ENCODE peak calls at places on chromosomes 2 and 18, in four cellular contexts. Q, Z, F and V are unnamed samples.

GRCh38 chr18:41378628-41379027 is 576.4 kb upstream of the PIK3C3 start:
- DNase-seq in F (no peak), Z (no peak), Q (peak; percentile 17), V (no peak)

GRCh38 chr18:5582054-5582453 is 38.3 kb upstream of the EPB41L3 start:
- DNase-seq in Z (no peak), F (no peak), Q (no peak), V (no peak)

GRCh38 chr2:221596192-221596591 is 24.1 kb upstream of the EPHA4 start:
- DNase-seq in Q (no peak), Z (no peak), F (no peak), V (no peak)

GRCh38 chr2:74267068-74267467 is 68.7 kb downstream of the MTHFD2 start:
- DNase-seq in F (peak; percentile 74), Q (no peak), Z (peak; percentile 57), V (no peak)

GRCh38 chr2:73185965-73186364 is 16.4 kb upstream of the NOTO start:
- DNase-seq in F (no peak), Z (no peak), Q (no peak), V (no peak)

GRCh38 chr2:208501217-208501616 is 94.6 kb downstream of the PTH2R start:
- DNase-seq in Q (no peak), Z (peak; percentile 30), F (peak; percentile 85), V (no peak)

GRCh38 chr2:178251126-178251525 is 56.8 kb downstream of the OSBPL6 start:
- DNase-seq in Q (no peak), Z (no peak), F (no peak), V (no peak)

GRCh38 chr2:20513946-20514345 is 67.1 kb downstream of the RHOB start:
- DNase-seq in Q (no peak), Z (no peak), F (no peak), V (no peak)

GRCh38 chr2:10382313-10383061 is 65.6 kb downstream of the ODC1 start:
- DNase-seq in Z (no peak), Q (no peak), F (no peak), V (no peak)

GRCh38 chr2:50535256-50535655 is 496.7 kb downstream of the NRXN1 start:
- DNase-seq in Z (no peak), F (no peak), Q (no peak), V (no peak)

GRCh38 chr2:176769021-176769420 is 443.6 kb upstream of the HNRNPA3 start:
- DNase-seq in Q (no peak), F (no peak), Z (no peak), V (no peak)

GRCh38 chr2:98589489-98589888 is 18.8 kb downstream of the COA5 start:
- DNase-seq in F (no peak), Q (no peak), Z (no peak), V (no peak)

GRCh38 chr2:207503234-207503633 is 26.5 kb upstream of the CREB1 start:
- DNase-seq in Z (no peak), F (peak; percentile 76), Q (no peak), V (peak; percentile 14)

GRCh38 chr2:229270551-229271410 is at the start of gene PID1:
- DNase-seq in F (no peak), Q (peak; percentile 85), Z (no peak), V (no peak)

GRCh38 chr2:98822301-98823164 is 91.6 kb upstream of the MGAT4A start:
- DNase-seq in F (no peak), Q (peak; percentile 91), Z (no peak), V (peak; percentile 34)

GRCh38 chr2:190550137-190550536 is 15.6 kb upstream of the NEMP2 start:
- DNase-seq in F (no peak), Q (no peak), Z (no peak), V (no peak)

GRCh38 chr2:216632952-216633615 is at the start of gene IGFBP2:
- DNase-seq in Q (peak; percentile 96), Z (no peak), F (no peak), V (no peak)

GRCh38 chr2:157726946-157727345 is 98.3 kb upstream of the ACVR1C start:
- DNase-seq in Z (no peak), Q (no peak), F (no peak), V (no peak)

GRCh38 chr2:157720504-157720903 is 91.8 kb upstream of the ACVR1C start:
- DNase-seq in Q (no peak), F (no peak), Z (no peak), V (no peak)

GRCh38 chr2:157727693-157728092 is 99.0 kb upstream of the ACVR1C start:
- DNase-seq in Q (no peak), Z (no peak), F (no peak), V (no peak)

GRCh38 chr2:157725856-157726255 is 97.2 kb upstream of the ACVR1C start:
- DNase-seq in Q (no peak), F (peak; percentile 7), Z (no peak), V (no peak)

GRCh38 chr2:157722580-157723234 is 94.0 kb upstream of the ACVR1C start:
- DNase-seq in Q (no peak), Z (no peak), F (peak; percentile 11), V (no peak)
- TF ChIP-seq TAF1 in Q (no peak), Z (no peak), F (no peak), V (no peak)

GRCh38 chr18:58058720-58059119 is 14.7 kb downstream of the NEDD4L start:
- DNase-seq in Z (peak; percentile 18), Q (no peak), F (peak; percentile 57), V (no peak)

GRCh38 chr18:58056847-58057246 is 12.8 kb downstream of the NEDD4L start:
- DNase-seq in Z (no peak), Q (no peak), F (no peak), V (no peak)

GRCh38 chr18:58056159-58056558 is 12.1 kb downstream of the NEDD4L start:
- DNase-seq in F (no peak), Q (no peak), Z (no peak), V (no peak)

GRCh38 chr18:58060254-58060653 is 16.2 kb downstream of the NEDD4L start:
- DNase-seq in F (no peak), Q (no peak), Z (no peak), V (no peak)

DNA sequence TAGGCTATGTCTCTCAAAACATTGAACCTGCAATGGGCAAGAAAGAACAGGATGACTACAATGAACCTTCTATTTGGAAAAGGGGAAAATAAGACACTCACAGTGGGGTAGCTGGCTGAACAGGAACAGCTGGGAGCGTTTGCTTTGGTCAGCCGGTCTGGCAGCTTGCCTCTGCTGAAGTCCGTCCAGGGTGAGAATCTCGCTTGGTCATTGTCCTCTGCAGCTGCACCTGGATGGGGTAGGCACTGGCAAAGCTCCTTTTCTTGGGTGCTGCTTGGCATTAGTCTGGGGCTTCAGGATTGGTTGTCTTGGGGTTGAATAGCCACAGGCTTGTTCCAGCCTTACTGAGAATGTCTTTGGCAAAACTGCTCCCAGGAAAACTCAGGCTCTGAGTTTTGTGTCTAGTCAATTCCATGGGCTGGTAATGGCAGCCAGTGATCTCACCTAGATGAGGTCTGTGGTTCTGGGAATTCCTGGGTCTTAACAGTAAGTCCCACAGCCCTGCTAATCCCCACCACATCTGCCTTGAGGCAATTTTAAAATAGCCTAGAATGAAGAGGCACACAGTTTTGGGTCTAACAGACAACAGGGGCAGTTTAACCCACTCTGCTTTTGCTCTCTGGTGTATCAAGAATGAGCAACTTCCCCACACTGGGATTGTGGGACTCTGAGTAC is 13.4 kb downstream of the NEDD4L start:
- DNase-seq in F (no peak), Z (no peak), Q (no peak), V (no peak)
- TF ChIP-seq TAF1 in F (no peak), Z (no peak), Q (no peak), V (no peak)

GRCh38 chr18:58668211-58668610 is 3.1 kb upstream of the MALT1 start:
- DNase-seq in Z (no peak), Q (no peak), F (no peak), V (no peak)

GRCh38 chr18:58671122-58671940 is at the start of gene MALT1:
- DNase-seq in Q (peak; percentile 98), F (peak; percentile 79), Z (peak; percentile 77), V (peak; percentile 81)

GRCh38 chr18:58669731-58670379 is 1.4 kb upstream of the MALT1 start:
- DNase-seq in Z (peak; percentile 75), Q (no peak), F (no peak), V (no peak)

GRCh38 chr18:58670561-58671121 is 624 bp upstream of the MALT1 start:
- DNase-seq in Z (no peak), F (no peak), Q (peak; percentile 27), V (no peak)

GRCh38 chr18:58668897-58669296 is 2.4 kb upstream of the MALT1 start:
- DNase-seq in Q (no peak), Z (peak; percentile 79), F (no peak), V (no peak)
- TF ChIP-seq TAF1 in Q (peak; percentile 16), Z (no peak), F (no peak), V (no peak)

GRCh38 chr2:239802101-239802649 is 223.0 kb downstream of the NDUFA10 start:
- DNase-seq in Z (no peak), F (no peak), Q (peak; percentile 44), V (no peak)

GRCh38 chr2:239803764-239804111 is 221.4 kb downstream of the NDUFA10 start:
- DNase-seq in Q (no peak), Z (no peak), F (no peak), V (no peak)

GRCh38 chr2:239801404-239802100 is 223.6 kb downstream of the NDUFA10 start:
- DNase-seq in Z (no peak), Q (no peak), F (no peak), V (no peak)

GRCh38 chr2:239804161-239805042 is 220.7 kb downstream of the NDUFA10 start:
- DNase-seq in Z (no peak), F (no peak), Q (no peak), V (no peak)

DNA sequence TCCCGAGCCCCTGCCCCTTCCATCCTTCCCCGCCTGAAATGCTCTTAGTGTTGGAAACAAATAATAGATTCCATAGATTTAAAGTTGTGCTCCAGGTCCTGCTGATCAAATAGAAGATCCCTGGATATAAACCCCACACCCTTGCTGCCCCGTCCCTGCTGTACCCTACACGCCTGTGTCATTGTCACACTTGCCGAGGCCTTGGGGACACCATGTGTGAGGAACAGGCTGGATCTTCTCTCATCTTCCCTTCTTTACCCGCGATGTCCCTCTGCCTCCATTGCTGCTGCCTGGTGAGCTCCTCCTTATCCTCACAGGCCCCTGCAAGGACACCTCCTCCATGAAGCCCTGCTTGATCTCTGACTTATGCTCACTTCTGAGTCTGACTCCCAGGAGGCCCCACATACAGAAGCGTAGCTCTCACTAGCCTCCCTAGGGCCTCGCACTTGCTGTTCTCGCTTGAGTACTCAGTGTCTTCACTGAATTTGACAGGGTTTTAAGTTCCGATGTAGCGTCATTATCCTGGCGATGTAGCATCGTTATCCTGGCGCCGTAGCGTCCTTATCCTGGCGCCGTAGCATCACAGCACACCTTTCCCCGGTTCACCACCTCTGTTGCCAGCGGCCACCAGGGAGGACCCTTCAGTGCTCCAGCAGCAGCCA is 221.9 kb downstream of the NDUFA10 start:
- DNase-seq in Z (no peak), F (no peak), Q (no peak), V (no peak)
- TF ChIP-seq TAF1 in Z (no peak), F (no peak), Q (no peak), V (no peak)

DNA sequence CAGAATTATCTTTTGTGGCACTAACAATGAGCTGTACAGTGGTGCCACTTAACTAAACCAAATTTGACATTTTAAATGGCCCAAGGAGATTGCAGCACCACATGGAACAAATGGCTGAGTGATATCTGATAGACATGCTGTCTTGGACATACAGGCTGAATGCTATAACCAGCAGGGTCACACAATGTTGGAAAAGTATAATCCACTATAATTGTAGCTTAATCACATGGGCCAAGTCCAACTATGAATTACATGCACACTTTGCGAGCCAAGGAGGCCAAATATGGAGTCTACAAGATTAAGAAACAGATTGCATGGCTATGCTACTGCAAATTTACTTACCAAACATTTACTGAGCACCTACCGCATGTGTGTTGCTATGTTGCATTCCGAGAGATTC is 69.0 kb downstream of the AOX1 start:
- DNase-seq in Q (no peak), Z (no peak), F (no peak), V (no peak)
- TF ChIP-seq TAF1 in Q (no peak), Z (no peak), F (no peak), V (no peak)

GRCh38 chr18:24762417-24762816 is 302.0 kb downstream of the HRH4 start:
- DNase-seq in Z (no peak), Q (no peak), F (no peak), V (no peak)
- TF ChIP-seq TAF1 in Z (no peak), Q (no peak), F (no peak), V (no peak)